ENCODE peak calls at places on chromosomes 12 and 14, in four cellular contexts. M, O, A and K are unnamed samples.

GRCh38 chr14:54348923-54349615 is 47.7 kb upstream of the CDKN3 start:
- DNase-seq in O (no peak), A (no peak), M (no peak), K (no peak)

GRCh38 chr14:92924247-92924646 is 1.3 kb downstream of the CHGA start:
- DNase-seq in A (no peak), M (no peak), O (no peak), K (no peak)

GRCh38 chr14:93999573-93999972 is 2.5 kb downstream of the CCDC197 start:
- DNase-seq in A (no peak), O (no peak), M (no peak), K (no peak)

GRCh38 chr12:26091837-26092236 is 33.0 kb downstream of the BHLHE41 start:
- DNase-seq in A (no peak), M (no peak), O (no peak), K (no peak)

GRCh38 chr12:109469516-109469915 is 7.6 kb downstream of the KCTD10 start:
- DNase-seq in O (no peak), M (no peak), A (no peak), K (no peak)

GRCh38 chr14:45651906-45652305 is 398.9 kb upstream of the MIS18BP1 start:
- DNase-seq in M (no peak), O (no peak), A (no peak), K (no peak)

GRCh38 chr12:27006797-27007467 is 7.3 kb downstream of the TM7SF3 start:
- DNase-seq in O (no peak), A (no peak), M (no peak), K (no peak)

GRCh38 chr12:25558566-25558965 is 5.5 kb upstream of the LMNTD1 start:
- DNase-seq in O (no peak), M (no peak), A (no peak), K (no peak)

GRCh38 chr12:69676257-69677012 is 22.7 kb downstream of the BEST3 start:
- DNase-seq in M (no peak), A (no peak), O (no peak), K (no peak)
- TF ChIP-seq SPI1 in M (no peak), A (no peak), O (no peak), K (no peak)

DNA sequence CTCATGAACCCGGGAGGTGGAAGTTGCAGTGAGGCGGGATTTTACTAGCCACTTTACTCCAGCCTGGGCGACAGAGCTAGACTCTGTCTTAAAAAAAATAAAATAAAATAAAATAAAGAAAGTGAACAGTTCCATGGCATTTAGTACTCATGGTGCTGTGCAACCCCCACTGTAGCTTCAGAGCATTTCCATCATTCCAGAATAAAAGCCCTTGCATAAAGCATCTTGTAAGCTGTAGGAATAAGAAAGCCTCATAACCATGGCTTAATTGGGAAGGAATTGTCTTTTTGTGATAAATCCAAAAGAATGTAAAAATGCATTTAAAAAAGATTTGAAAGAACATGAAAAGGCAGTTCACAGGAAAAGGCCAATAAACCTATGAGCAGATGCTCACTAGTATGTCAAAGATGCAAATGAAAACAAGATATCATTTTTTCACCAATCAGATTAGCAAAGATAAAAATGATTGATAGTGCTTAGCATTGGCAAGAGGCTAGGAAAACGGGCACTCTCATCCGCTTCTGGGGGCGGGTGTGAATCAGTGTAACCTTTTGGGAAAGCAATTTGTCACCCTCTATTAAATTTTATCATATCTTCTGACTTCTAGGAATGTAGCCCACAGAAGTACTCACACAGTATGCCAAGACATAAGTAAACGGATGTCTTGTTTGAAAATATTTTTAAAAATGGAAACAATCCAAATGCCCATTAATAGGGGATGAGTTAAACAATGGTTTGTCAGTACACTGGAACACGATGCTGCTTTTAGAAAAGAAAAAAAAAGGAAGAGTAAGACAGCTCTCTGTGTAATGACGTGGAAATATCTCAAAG is 46.6 kb downstream of the CFAP251 start:
- DNase-seq in M (no peak), O (no peak), A (no peak), K (no peak)
- TF ChIP-seq SPI1 in M (no peak), O (no peak), A (no peak), K (no peak)

GRCh38 chr12:67086116-67086515 is 183.0 kb upstream of the CAND1 start:
- DNase-seq in O (no peak), M (no peak), A (no peak), K (no peak)

GRCh38 chr12:67091204-67091603 is 178.0 kb upstream of the CAND1 start:
- DNase-seq in M (no peak), A (no peak), O (no peak), K (no peak)

GRCh38 chr12:67085699-67086098 is 183.5 kb upstream of the CAND1 start:
- DNase-seq in M (no peak), A (no peak), O (no peak), K (no peak)

GRCh38 chr12:67091678-67092077 is 177.5 kb upstream of the CAND1 start:
- DNase-seq in M (no peak), A (no peak), O (no peak), K (no peak)

DNA sequence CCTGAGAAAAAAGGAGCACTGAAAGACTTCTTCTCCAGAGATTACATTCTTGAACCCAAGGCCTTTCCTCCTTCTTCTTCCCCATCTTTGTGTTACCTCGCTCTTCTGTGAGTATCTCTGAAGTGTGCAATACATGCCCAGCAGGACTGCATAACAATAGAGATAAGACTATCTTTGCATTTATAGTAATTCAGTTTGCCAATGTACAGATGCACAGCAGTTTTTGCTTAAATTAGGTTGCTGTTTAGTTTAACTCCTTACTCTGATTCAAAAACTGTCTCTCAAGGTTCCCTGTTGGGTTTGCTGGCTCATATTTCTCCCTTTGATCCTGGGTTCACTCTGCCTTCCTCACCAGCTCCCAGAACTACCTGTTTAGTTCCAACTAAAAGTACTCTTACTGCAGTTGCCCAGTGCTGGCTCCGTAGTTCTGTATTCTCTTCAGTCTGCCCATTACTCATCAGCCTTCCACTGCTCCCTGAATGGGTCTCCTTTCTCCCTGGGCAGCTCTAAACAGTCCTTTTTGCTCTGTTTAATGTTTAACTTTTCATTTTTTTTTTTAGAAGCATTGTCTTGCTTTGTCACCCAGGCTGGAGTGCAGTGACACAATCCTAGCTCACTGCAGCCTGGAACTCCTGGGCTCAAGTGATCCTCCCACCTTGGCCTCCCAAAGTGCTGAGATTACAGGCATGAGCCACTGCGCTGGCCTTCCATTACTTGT is 180.6 kb upstream of the CAND1 start:
- DNase-seq in A (no peak), O (no peak), M (no peak), K (no peak)
- TF ChIP-seq SPI1 in A (no peak), O (no peak), M (no peak), K (no peak)

GRCh38 chr12:53551889-53552291 is 44.6 kb upstream of the NPFF start:
- DNase-seq in M (no peak), A (no peak), O (no peak), K (no peak)
- TF ChIP-seq SPI1 in M (no peak), A (no peak), O (no peak), K (no peak)